ENCODE peak calls at places on chromosomes 16 and 17, in ten cellular contexts. F is breast epithelium, X is RWPE1, W is esophagus muscularis mucosa, P is cardiac muscle cell, B is transverse colon, D is AG04450, Q is thoracic aorta, H is tibial artery, Z is body of pancreas. J is an unnamed sample.
A peak's percentile ranks its signal among the peaks of the same experiment; 100 is the strongest.

GRCh38 chr17:45146616-45147101 is 1.6 kb upstream of the HEXIM1 start:
- DNase-seq in X (no peak), H (no peak), P (no peak), D (no peak), W (no peak), Z (peak; percentile 71), F (no peak), Q (no peak), B (peak; percentile 74), J (no peak)

GRCh38 chr16:81610936-81611335 is 166.3 kb downstream of the CMIP start:
- DNase-seq in X (no peak), D (no peak), W (no peak), P (no peak), Z (no peak), F (no peak), B (no peak), H (no peak), Q (no peak), J (no peak)

GRCh38 chr17:75764417-75764710 is 628 bp downstream of the GALK1 start:
- DNase-seq in W (no peak), Z (no peak), P (no peak), D (no peak), F (no peak), X (no peak), Q (no peak), B (no peak), H (no peak), J (no peak)

GRCh38 chr17:66602659-66603363 is 232.1 kb upstream of the CACNG5 start:
- DNase-seq in F (no peak), W (no peak), D (no peak), Q (no peak), B (no peak), X (no peak), P (no peak), H (no peak), Z (no peak), J (no peak)

GRCh38 chr16:31386157-31386984 is 6.8 kb upstream of the ITGAD start:
- DNase-seq in Z (peak; percentile 82), W (no peak), F (no peak), Q (no peak), B (no peak), P (peak; percentile 13), H (no peak), D (no peak), X (peak; percentile 53), J (no peak)

GRCh38 chr16:65229191-65229662 is 107.4 kb upstream of the CDH11 start:
- DNase-seq in P (no peak), D (peak; percentile 3), W (no peak), B (no peak), H (no peak), Z (no peak), F (no peak), Q (no peak), X (no peak), J (no peak)

GRCh38 chr17:41149652-41149985 is at the start of gene KRTAP4-5:
- DNase-seq in Z (no peak), B (no peak), Q (no peak), X (no peak), D (no peak), W (no peak), F (no peak), P (no peak), H (no peak), J (no peak)

GRCh38 chr17:21542070-21542469 is 150.3 kb upstream of the KCNJ18 start:
- DNase-seq in H (no peak), B (no peak), F (no peak), Q (no peak), Z (no peak), D (no peak), X (no peak), P (no peak), W (no peak), J (no peak)

GRCh38 chr16:49463529-49463928 is 89.9 kb downstream of the C16orf78 start:
- DNase-seq in H (no peak), X (no peak), Z (peak; percentile 13), P (no peak), B (peak; percentile 72), W (peak; percentile 81), D (no peak), Q (no peak), F (no peak), J (peak; percentile 92)

GRCh38 chr16:49461517-49461951 is 87.9 kb downstream of the C16orf78 start:
- DNase-seq in Q (no peak), X (no peak), F (no peak), Z (no peak), D (no peak), W (peak; percentile 81), H (no peak), P (no peak), B (no peak), J (no peak)

GRCh38 chr16:49460786-49461470 is 87.3 kb downstream of the C16orf78 start:
- DNase-seq in X (no peak), D (no peak), P (no peak), F (no peak), W (peak; percentile 72), Z (no peak), Q (no peak), H (no peak), B (no peak), J (peak; percentile 9)

GRCh38 chr16:49462989-49463371 is 89.4 kb downstream of the C16orf78 start:
- DNase-seq in W (peak; percentile 62), P (no peak), Z (no peak), F (no peak), X (no peak), H (no peak), Q (no peak), D (no peak), B (no peak), J (peak; percentile 40)

GRCh38 chr16:49462356-49462988 is 88.9 kb downstream of the C16orf78 start:
- DNase-seq in P (no peak), Q (no peak), B (no peak), D (no peak), H (no peak), F (no peak), W (no peak), X (no peak), Z (no peak), J (no peak)
- H3K27ac ChIP-seq in P (no peak overlapping the region), Q (no peak overlapping the region), B (no peak overlapping the region), D (no peak overlapping the region), H (no peak overlapping the region), F (no peak overlapping the region), W (no peak overlapping the region), X (no peak overlapping the region), Z (no peak overlapping the region), J (peak overlapping the region; percentile 65)

GRCh38 chr16:87671715-87672270 is 69.5 kb downstream of the JPH3 start:
- DNase-seq in Z (no peak), H (no peak), X (no peak), P (no peak), Q (no peak), W (no peak), B (no peak), D (no peak), F (no peak), J (peak; percentile 55)

GRCh38 chr16:87667946-87668345 is 65.6 kb downstream of the JPH3 start:
- DNase-seq in F (no peak), X (no peak), H (no peak), Z (no peak), B (no peak), D (no peak), W (no peak), P (no peak), Q (no peak), J (no peak)

GRCh38 chr16:87667443-87667842 is 65.1 kb downstream of the JPH3 start:
- DNase-seq in Z (no peak), P (no peak), F (no peak), Q (no peak), H (no peak), D (no peak), B (no peak), X (no peak), W (no peak), J (no peak)

GRCh38 chr16:87671221-87671620 is 68.9 kb downstream of the JPH3 start:
- DNase-seq in Z (no peak), B (no peak), X (no peak), W (no peak), Q (no peak), F (no peak), H (no peak), P (no peak), D (no peak), J (no peak)

DNA sequence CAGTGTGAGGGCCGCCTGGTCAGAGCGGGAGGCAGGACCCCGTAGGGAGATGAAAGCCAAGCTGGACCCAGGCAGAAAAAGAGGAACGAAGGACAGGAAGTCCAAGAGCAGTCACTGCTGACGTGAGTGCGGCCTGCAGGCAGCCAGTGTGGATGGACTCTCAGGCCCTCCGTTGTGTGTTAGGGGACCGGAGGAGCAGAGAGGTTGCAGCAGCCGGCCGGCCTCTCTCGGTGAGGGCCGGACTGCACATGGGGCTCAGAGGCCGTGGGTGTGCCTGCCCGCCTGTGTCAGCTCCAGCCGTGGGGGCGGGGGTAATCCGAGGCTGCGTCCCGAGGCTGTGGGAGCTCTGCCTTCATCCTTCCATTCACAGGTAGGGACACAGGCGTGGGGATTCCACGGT is 67.4 kb downstream of the JPH3 start:
- DNase-seq in Q (no peak), X (no peak), B (no peak), H (no peak), D (no peak), F (no peak), Z (no peak), W (no peak), P (no peak), J (no peak)
- TF ChIP-seq CTCF in Q (no peak), X (no peak), B (no peak), H (no peak), D (no peak), F (no peak), Z (no peak), W (no peak), P (no peak), J (no peak)

DNA sequence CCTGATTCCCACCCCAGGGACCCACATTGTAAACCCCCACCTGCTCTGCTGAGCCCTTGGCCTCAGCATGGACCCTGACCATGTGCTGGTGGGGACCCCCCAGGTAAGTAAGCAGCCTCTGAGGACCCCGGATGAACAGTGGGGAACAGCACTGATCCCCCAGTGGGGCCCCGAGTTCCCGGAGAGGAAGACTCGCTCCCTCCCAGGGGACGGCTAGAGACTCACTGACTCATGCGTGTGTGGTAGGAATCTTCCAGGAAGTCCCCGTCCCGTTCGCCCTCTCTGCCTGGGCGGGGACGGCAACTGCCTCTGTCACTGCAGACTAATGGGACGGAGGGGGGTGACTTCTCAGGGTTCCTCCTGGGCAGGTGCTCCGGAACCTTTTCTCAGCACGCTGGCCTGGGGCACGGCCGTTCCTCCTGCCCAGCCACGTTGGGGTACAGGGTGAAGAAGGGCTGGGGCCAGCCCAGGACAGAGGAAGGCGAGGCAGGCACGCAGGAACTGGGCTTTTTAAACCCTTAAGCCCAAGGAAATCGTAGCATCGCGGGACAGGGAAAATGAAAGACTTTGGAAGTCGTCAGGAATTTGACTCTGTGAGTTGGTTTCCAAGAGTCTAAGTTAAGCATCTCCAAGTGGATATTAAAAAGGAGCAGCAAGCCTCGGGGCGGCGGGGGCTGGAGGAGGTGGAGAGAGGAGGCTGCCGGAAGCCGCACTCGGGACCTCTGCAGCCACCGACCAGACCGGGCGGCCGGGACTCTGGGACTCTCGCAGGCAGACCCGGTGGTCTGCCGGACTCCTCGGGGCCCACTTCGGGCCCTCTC is 178.7 kb downstream of the SEC14L1 start:
- DNase-seq in X (peak; percentile 74), D (no peak), B (peak; percentile 94), F (peak; percentile 92), P (no peak), Z (peak; percentile 83), H (peak; percentile 94), W (peak; percentile 96), Q (peak; percentile 72), J (peak; percentile 95)
- H3K27ac ChIP-seq in X (peak overlapping the region; percentile 100), D (peak overlapping the region; percentile 81), B (peak overlapping the region; percentile 87), F (peak overlapping the region; percentile 99), P (no peak overlapping the region), Z (peak overlapping the region; percentile 69), H (peak overlapping the region; percentile 90), W (peak overlapping the region; percentile 96), Q (peak overlapping the region; percentile 96), J (peak overlapping the region; percentile 92)

GRCh38 chr17:33922971-33923370 is 332.1 kb upstream of the CCL2 start:
- DNase-seq in F (no peak), D (no peak), P (no peak), Q (no peak), H (no peak), W (no peak), X (no peak), Z (no peak), B (no peak), J (no peak)

GRCh38 chr17:33924105-33924504 is 331.0 kb upstream of the CCL2 start:
- DNase-seq in H (no peak), Q (no peak), F (no peak), X (no peak), W (no peak), Z (no peak), B (no peak), P (no peak), D (no peak), J (no peak)

GRCh38 chr17:33929181-33929724 is 325.8 kb upstream of the CCL2 start:
- DNase-seq in F (no peak), H (no peak), B (no peak), Z (no peak), Q (no peak), X (no peak), P (no peak), W (no peak), D (no peak), J (no peak)

GRCh38 chr17:33925650-33926049 is 329.4 kb upstream of the CCL2 start:
- DNase-seq in P (no peak), H (no peak), Q (no peak), X (no peak), F (no peak), W (no peak), D (no peak), Z (no peak), B (no peak), J (no peak)

DNA sequence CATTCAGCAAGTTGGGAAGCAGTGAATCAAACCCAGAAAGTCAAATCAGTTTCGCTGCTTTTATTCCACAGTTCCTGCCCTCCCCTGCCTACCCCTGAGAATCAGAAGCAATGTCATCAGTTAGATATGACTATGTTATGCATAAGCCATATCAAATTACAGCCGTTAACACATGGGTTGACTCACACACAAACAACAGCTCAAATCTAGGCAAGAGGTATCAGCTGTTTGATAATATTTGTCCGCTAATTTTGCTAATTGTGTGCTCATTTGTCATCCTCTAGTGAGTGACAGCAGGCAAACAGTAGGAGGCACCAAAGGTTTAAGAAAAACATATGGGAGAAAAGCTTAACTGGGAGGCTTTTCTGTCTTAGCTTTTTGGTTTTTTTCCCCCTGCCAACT is 327.4 kb upstream of the CCL2 start:
- DNase-seq in B (no peak), X (peak; percentile 60), P (peak; percentile 13), Q (no peak), H (no peak), F (no peak), Z (no peak), D (no peak), W (no peak), J (no peak)
- TF ChIP-seq CTCF in B (peak; percentile 40), X (no peak), P (no peak), Q (no peak), H (no peak), F (no peak), Z (peak; percentile 7), D (no peak), W (no peak), J (no peak)